ENCODE peak calls at places on chromosomes 4 and X, in nine cellular contexts. W is thoracic aorta; Y is NCI-H1092 treated with DMSO at 0.1 percent for 48 hours; I is NCI-H524; G is CD4-positive, alpha-beta T cell; Z is dermis microvascular lymphatic vessel endothelial cell; N is head of caudate nucleus; O is ELR; L is activated effector memory CD4-positive, alpha-beta T cell treated with anti-CD3 and anti-CD28 coated beads, Interleukin-2, amount 50 U/mL, for 16 hours. H is an unnamed sample.

GRCh38 chrX:76253432-76253831 is 80.6 kb downstream of the PBDC1 start:
- DNase-seq in W (no peak), Y (peak), I (peak), G (peak), Z (peak), N (peak), O (peak), L (peak), H (no peak)

GRCh38 chr4:40119344-40119743 is 62.7 kb downstream of the N4BP2 start:
- DNase-seq in W (no peak), Y (no peak), I (no peak), G (no peak), Z (no peak), N (no peak), O (no peak), L (no peak), H (no peak)

GRCh38 chr4:123666486-123666885 is 269.9 kb downstream of the SPRY1 start:
- DNase-seq in W (no peak), Y (no peak), I (no peak), G (no peak), Z (no peak), N (no peak), O (no peak), L (no peak), H (no peak)

GRCh38 chr4:168440442-168441264 is 39.6 kb downstream of the DDX60L start:
- DNase-seq in W (no peak), Y (no peak), I (no peak), G (no peak), Z (peak), N (no peak), O (peak), L (no peak), H (no peak)

GRCh38 chr4:86291180-86291579 is 68.7 kb downstream of the MAPK10 start:
- DNase-seq in W (no peak), Y (no peak), I (no peak), G (no peak), Z (no peak), N (no peak), O (no peak), L (no peak), H (no peak)

GRCh38 chr4:123298798-123299197 is 97.8 kb upstream of the SPRY1 start:
- DNase-seq in W (no peak), Y (no peak), I (no peak), G (no peak), Z (no peak), N (no peak), O (peak), L (no peak), H (no peak)

GRCh38 chrX:112368371-112368770 is 285.8 kb upstream of the TRPC5 start:
- DNase-seq in W (no peak), Y (peak), I (peak), G (no peak), Z (no peak), N (no peak), O (no peak), L (no peak), H (no peak)

GRCh38 chrX:136106920-136107534 is 40.3 kb upstream of the FHL1 start:
- DNase-seq in W (no peak), Y (no peak), I (no peak), G (no peak), Z (no peak), N (no peak), O (no peak), L (no peak), H (no peak)

GRCh38 chr4:87399148-87399547 is 8.2 kb upstream of the HSD17B11 start:
- DNase-seq in W (no peak), Y (no peak), I (no peak), G (no peak), Z (no peak), N (no peak), O (peak), L (no peak), H (no peak)

GRCh38 chr4:48108309-48109073 is 25.6 kb downstream of the TXK start:
- DNase-seq in W (no peak), Y (no peak), I (no peak), G (no peak), Z (no peak), N (no peak), O (peak), L (no peak), H (no peak)

GRCh38 chr4:61866357-61867030 is 666.4 kb downstream of the ADGRL3 start:
- DNase-seq in W (no peak), Y (no peak), I (no peak), G (no peak), Z (no peak), N (no peak), O (no peak), L (no peak), H (no peak)

GRCh38 chr4:2825184-2825506 is 18.5 kb upstream of the ADD1 start:
- DNase-seq in W (no peak), Y (no peak), I (no peak), G (no peak), Z (no peak), N (no peak), O (no peak), L (no peak), H (no peak)